ENCODE peak calls at places on chromosomes 11 and 22, in four cellular contexts. Y is CD8-positive, alpha-beta memory T cell; J is right atrium auricular region; L is body of pancreas. Z is an unnamed sample. For H3K36me3 and H3K27me3, the result is how much of the 10 kb centered on the place peaks cover.

GRCh38 chr11:129590753-129591475 is 215.3 kb downstream of the BARX2 start:
- DNase-seq in L (no peak), J (peak), Y (no peak), Z (no peak)

GRCh38 chr22:44335903-44336803 is 23.4 kb upstream of the SHISAL1 start:
- DNase-seq in J (no peak), L (no peak), Y (no peak), Z (no peak)

GRCh38 chr11:94424662-94425061 is 23.4 kb upstream of the GPR83 start:
- DNase-seq in L (no peak), J (no peak), Y (no peak), Z (no peak)

GRCh38 chr11:118245946-118246562 is 6.1 kb downstream of the MPZL3 start:
- DNase-seq in Y (no peak), J (no peak), L (no peak), Z (no peak)

GRCh38 chr22:40732996-40733292 is 53.7 kb downstream of the MCHR1 start:
- DNase-seq in Y (no peak), L (no peak), J (no peak), Z (no peak)

GRCh38 chr22:48277868-48278581 is 1515.6 kb downstream of the TBC1D22A start:
- DNase-seq in L (no peak), Y (no peak), J (peak), Z (no peak)

GRCh38 chr22:27578937-27579617 is 222.5 kb downstream of the MN1 start:
- DNase-seq in L (no peak), Y (no peak), J (no peak), Z (no peak)

GRCh38 chr11:130749216-130749615 is 167.1 kb downstream of the SNX19 start:
- DNase-seq in J (no peak), L (no peak), Y (no peak), Z (no peak)

GRCh38 chr22:32571764-32572163 is 97.2 kb downstream of the FBXO7 start:
- DNase-seq in L (no peak), J (no peak), Y (no peak), Z (no peak)

GRCh38 chr11:1008001-1008400 is 28.5 kb downstream of the MUC6 start:
- DNase-seq in Y (no peak), L (no peak), J (no peak), Z (no peak)

GRCh38 chr22:29314537-29315285 is 786 bp downstream of the RASL10A start:
- DNase-seq in J (no peak), L (no peak), Y (no peak), Z (no peak)

GRCh38 chr22:35380013-35380412 is 883 bp upstream of the HMOX1 start:
- DNase-seq in J (no peak), L (no peak), Y (no peak), Z (no peak)

GRCh38 chr22:35379146-35379993 is 1.5 kb upstream of the HMOX1 start:
- DNase-seq in Y (no peak), L (no peak), J (no peak), Z (no peak)

GRCh38 chr22:35383679-35384071 is 2.8 kb downstream of the HMOX1 start:
- DNase-seq in J (no peak), Y (no peak), L (no peak), Z (no peak)

GRCh38 chr22:35380537-35381423 is at the start of gene HMOX1:
- DNase-seq in J (peak), L (peak), Y (peak), Z (peak)

GRCh38 chr22:35381424-35381772 is 502 bp downstream of the HMOX1 start:
- DNase-seq in L (no peak), J (no peak), Y (no peak), Z (no peak)
- H3K36me3 ChIP-seq in L (under half), J (under half), Y (under half), Z (under half)

GRCh38 chr11:114182471-114182968 is 113.7 kb upstream of the NNMT start:
- DNase-seq in J (no peak), L (no peak), Y (no peak), Z (no peak)
- H3K27me3 ChIP-seq in J (under half), L (under half), Y (under half), Z (under half)

GRCh38 chr11:63761173-63761572 is 7.4 kb downstream of the ZFTA start:
- DNase-seq in Y (no peak), L (no peak), J (no peak), Z (no peak)
- H3K36me3 ChIP-seq in Y (under half), L (under half), J (under half), Z (under half)

GRCh38 chr22:22364207-22364606 is 119.6 kb downstream of the VPREB1 start:
- DNase-seq in Y (no peak), J (no peak), L (no peak), Z (no peak)

GRCh38 chr22:22369962-22370265 is 125.3 kb downstream of the VPREB1 start:
- DNase-seq in L (no peak), J (no peak), Y (no peak), Z (no peak)

GRCh38 chr22:22368516-22368915 is 123.9 kb downstream of the VPREB1 start:
- DNase-seq in Y (no peak), J (no peak), L (no peak), Z (no peak)

GRCh38 chr22:22362939-22363338 is 118.4 kb downstream of the VPREB1 start:
- DNase-seq in J (no peak), L (no peak), Y (no peak), Z (no peak)

DNA sequence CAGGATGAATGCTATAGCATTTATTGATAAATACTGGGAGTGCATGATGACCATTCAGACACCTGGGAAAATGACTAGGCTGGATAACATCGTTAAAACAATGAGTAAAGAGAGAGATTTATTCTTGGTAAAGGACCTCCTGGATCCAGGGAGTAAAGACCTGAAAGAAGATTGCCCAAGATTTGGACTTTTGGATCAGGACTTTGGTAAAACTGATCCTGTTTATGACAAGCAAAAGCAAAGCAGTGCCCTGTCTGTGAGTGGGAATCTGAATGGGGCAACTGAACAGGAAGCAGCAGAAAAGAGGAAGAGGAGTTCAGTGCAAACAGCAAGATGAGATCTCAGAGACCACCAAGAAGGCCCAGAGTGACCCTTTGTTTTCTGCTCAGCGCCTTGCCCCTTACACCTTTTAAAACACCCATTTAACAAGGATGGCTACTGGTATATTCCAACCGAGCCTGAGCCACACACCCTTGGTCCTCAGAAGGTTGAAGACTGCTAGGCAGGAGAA is 121.9 kb downstream of the VPREB1 start:
- DNase-seq in Y (no peak), J (no peak), L (no peak), Z (no peak)
- H3K27me3 ChIP-seq in Y (under half), J (under half), L (under half), Z (under half)

Z was measured in left ventricle myocardium inferior.